ENCODE peak calls at places on chromosomes 13 and 19, in five cellular contexts. X, U, Q, D and C are unnamed samples.
A peak's percentile ranks its signal among the peaks of the same experiment; 100 is the strongest.

GRCh38 chr13:95247857-95248256 is 53.4 kb downstream of the ABCC4 start:
- DNase-seq in X (no peak), U (no peak), Q (no peak), D (no peak), C (no peak)

GRCh38 chr13:91314888-91315287 is 32.6 kb upstream of the MIR17HG start:
- DNase-seq in X (no peak), U (no peak), Q (no peak), D (no peak), C (no peak)

GRCh38 chr19:6413291-6413690 is 11.3 kb downstream of the KHSRP start:
- DNase-seq in X (no peak), U (no peak), Q (no peak), D (no peak), C (no peak)

GRCh38 chr19:29263305-29264080 is 50.5 kb upstream of the UQCRFS1 start:
- DNase-seq in X (peak; percentile 22), U (peak; percentile 35), Q (peak; percentile 78), D (peak; percentile 10), C (peak; percentile 7)

GRCh38 chr13:106471957-106472543 is 63.4 kb downstream of the EFNB2 start:
- DNase-seq in X (peak; percentile 57), U (peak; percentile 96), Q (peak; percentile 41), D (peak; percentile 68), C (peak; percentile 14)

GRCh38 chr19:7736148-7736547 is 4.2 kb upstream of the CLEC4G start:
- DNase-seq in X (no peak), U (no peak), Q (no peak), D (no peak), C (no peak)

GRCh38 chr13:21933001-21933400 is 262.1 kb downstream of the FGF9 start:
- DNase-seq in X (no peak), U (no peak), Q (no peak), D (no peak), C (no peak)

GRCh38 chr13:30551194-30551593 is 66.5 kb upstream of the USPL1 start:
- DNase-seq in X (no peak), U (no peak), Q (no peak), D (peak; percentile 11), C (peak; percentile 16)

GRCh38 chr19:2775556-2776430 is 7.3 kb downstream of the SGTA start:
- DNase-seq in X (peak; percentile 85), U (peak; percentile 39), Q (no peak), D (peak; percentile 24), C (no peak)

GRCh38 chr19:18408053-18408476 is 10.6 kb upstream of the LRRC25 start:
- DNase-seq in X (peak; percentile 8), U (no peak), Q (peak; percentile 74), D (no peak), C (no peak)

GRCh38 chr19:48925240-48925843 is 8.2 kb upstream of the DHDH start:
- DNase-seq in X (no peak), U (peak; percentile 62), Q (no peak), D (no peak), C (no peak)

GRCh38 chr19:17772172-17772571 is 20.9 kb downstream of the FCHO1 start:
- DNase-seq in X (no peak), U (no peak), Q (no peak), D (no peak), C (no peak)

GRCh38 chr19:2888739-2889224 is 11.9 kb upstream of the ZNF57 start:
- DNase-seq in X (no peak), U (no peak), Q (peak; percentile 40), D (no peak), C (no peak)

GRCh38 chr13:113853518-113854237 is 10.2 kb downstream of the GAS6 start:
- DNase-seq in X (peak; percentile 76), U (no peak), Q (no peak), D (no peak), C (no peak)

GRCh38 chr13:28704919-28705318 is 13.9 kb downstream of the SLC46A3 start:
- DNase-seq in X (no peak), U (no peak), Q (no peak), D (no peak), C (no peak)

GRCh38 chr19:44598880-44599279 is 14.5 kb upstream of the IGSF23 start:
- DNase-seq in X (no peak), U (no peak), Q (no peak), D (no peak), C (no peak)

GRCh38 chr19:38706792-38707511 is 37.3 kb downstream of the CAPN12 start:
- DNase-seq in X (no peak), U (peak; percentile 45), Q (no peak), D (no peak), C (no peak)

GRCh38 chr19:35521124-35521743 is 6.9 kb downstream of the SBSN start:
- DNase-seq in X (no peak), U (no peak), Q (no peak), D (no peak), C (no peak)

GRCh38 chr13:65966991-65967451 is 1263.1 kb downstream of the PCDH9 start:
- DNase-seq in X (no peak), U (peak; percentile 55), Q (no peak), D (no peak), C (peak; percentile 36)

GRCh38 chr19:4972509-4973230 is 3.8 kb downstream of the KDM4B start:
- DNase-seq in X (no peak), U (no peak), Q (no peak), D (peak; percentile 59), C (peak; percentile 37)

GRCh38 chr13:82867284-82867683 is 1015.0 kb downstream of the SLITRK1 start:
- DNase-seq in X (no peak), U (no peak), Q (no peak), D (no peak), C (no peak)

GRCh38 chr19:9531933-9532332 is 6.5 kb downstream of the ZNF426 start:
- DNase-seq in X (no peak), U (peak; percentile 12), Q (no peak), D (no peak), C (no peak)

GRCh38 chr19:54188224-54188871 is 1.0 kb downstream of the MBOAT7 start:
- DNase-seq in X (no peak), U (peak; percentile 60), Q (peak; percentile 27), D (peak; percentile 49), C (no peak)

GRCh38 chr19:18586311-18586710 is 2.3 kb upstream of the REX1BD start:
- DNase-seq in X (no peak), U (no peak), Q (no peak), D (no peak), C (no peak)

GRCh38 chr19:51703655-51704515 is 10.8 kb downstream of the SPACA6 start:
- DNase-seq in X (peak; percentile 97), U (peak; percentile 93), Q (peak; percentile 97), D (peak; percentile 92), C (no peak)
- TF ChIP-seq CTCF in X (peak; percentile 10), U (peak; percentile 65), Q (no peak), D (peak; percentile 43), C (peak; percentile 47)

GRCh38 chr13:107678075-107678689 is 537.2 kb downstream of the LIG4 start:
- DNase-seq in X (no peak), U (no peak), Q (no peak), D (no peak), C (no peak)
- TF ChIP-seq CTCF in X (no peak), U (peak; percentile 39), Q (no peak), D (no peak), C (no peak)

DNA sequence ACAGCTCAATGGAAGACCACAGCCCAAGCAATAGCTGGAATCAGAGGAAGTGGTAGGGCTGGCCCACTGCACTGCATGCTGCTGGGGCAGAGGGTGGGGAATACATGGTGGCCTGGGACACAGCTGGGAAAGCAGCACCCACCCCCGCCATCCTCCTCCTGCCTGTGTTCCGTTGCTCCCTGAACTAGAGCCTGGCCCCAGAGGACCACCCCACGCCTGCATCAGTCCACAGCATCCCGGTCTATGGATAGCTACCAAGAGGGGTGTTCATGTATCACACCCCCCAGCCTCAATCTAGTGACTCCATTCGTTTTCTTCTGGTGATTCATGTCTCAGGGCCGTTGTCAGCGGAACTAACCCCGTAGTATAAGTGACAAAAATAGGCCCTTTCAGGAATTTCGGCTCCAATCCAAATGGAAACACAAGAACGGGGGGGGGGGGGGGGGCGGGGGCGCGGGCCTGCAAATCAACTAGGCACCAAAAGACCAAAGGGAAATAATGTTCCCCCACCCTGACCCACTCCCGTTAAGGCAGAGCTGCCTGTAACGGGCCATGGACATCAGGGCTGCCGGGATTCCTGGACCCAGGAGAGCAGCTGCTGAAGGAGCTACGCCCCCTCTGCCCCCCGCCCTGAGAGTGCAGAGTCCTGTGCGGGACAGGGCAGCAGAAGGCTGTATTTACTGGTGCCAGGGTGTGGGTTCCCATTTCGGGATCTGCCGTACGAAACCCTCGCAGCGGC is 18.9 kb upstream of the EPHX3 start:
- DNase-seq in X (peak; percentile 76), U (peak; percentile 86), Q (no peak), D (peak; percentile 68), C (no peak)
- TF ChIP-seq CTCF in X (no peak), U (no peak), Q (no peak), D (no peak), C (no peak)

GRCh38 chr13:26254583-26255102 is 714 bp downstream of the CDK8 start:
- DNase-seq in X (peak; percentile 44), U (peak; percentile 10), Q (peak; percentile 54), D (peak; percentile 14), C (no peak)
- TF ChIP-seq CTCF in X (no peak), U (no peak), Q (no peak), D (no peak), C (no peak)

DNA sequence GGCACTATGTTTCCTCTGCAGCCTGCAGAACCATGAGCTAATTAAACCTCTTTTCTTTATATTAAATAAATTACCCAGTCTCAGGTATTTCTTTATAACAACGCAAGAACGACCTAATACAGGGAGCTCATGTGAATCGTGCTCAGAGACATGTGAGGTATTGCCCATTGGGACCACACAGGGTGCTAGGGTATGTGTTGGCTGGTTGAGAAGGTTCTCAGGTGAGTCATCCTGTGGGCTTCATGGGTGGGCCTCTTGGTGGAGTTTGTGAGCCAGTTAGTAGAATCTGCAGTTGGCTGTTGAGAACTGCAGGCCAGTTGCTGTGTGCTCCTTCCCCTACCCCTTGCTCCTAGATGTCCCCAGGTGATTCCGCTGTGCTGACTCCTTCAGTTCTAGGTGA is 163.0 kb downstream of the HS6ST3 start:
- DNase-seq in X (no peak), U (no peak), Q (no peak), D (no peak), C (no peak)
- TF ChIP-seq CTCF in X (no peak), U (no peak), Q (no peak), D (no peak), C (no peak)

DNA sequence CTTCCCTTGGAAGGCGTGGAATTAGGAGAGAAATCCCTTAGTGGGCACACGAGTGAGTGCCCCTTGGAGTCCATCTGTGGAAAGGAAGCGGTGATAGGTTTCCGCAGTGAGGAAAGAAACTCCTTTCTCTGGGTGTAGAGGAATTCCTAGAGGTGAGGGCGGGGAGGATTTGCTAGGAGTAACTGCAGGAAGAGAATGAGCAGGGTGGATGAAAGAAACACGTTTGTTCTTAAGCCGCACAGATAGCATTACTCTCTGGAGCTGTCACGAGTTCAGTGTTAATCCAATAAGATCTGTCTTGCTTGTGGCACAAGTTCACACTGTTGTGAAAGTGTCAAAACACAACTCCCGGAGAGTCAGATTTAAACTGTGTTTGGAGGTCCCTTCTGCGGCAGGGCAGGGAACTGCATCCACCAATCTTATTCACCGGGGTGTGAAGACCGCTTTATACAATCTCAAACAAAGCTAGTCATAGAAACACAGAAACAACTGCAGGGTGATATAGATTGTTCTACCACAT is 1.2 kb downstream of the KL start:
- DNase-seq in X (peak; percentile 62), U (no peak), Q (peak; percentile 34), D (no peak), C (no peak)
- TF ChIP-seq CTCF in X (peak; percentile 49), U (peak; percentile 64), Q (peak; percentile 35), D (peak; percentile 5), C (no peak)

DNA sequence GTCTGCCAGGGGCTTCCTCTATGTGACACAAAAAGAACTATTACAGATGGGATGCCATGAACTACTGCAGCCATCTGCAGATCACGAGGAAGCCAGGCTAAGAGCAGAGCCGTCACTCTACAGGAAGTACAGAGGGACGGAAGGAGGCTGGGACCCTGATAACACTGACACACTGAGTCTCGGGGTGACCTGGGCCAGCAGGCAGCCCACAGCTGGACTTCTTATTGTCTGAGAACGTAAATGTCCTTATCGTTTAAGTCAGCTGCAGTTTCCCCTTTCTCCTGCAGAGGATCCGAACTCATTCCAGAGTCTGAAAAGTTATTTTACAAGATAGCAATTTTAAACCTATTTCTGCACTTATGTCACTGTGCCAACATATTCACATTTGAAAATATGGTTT is 20.7 kb downstream of the PARP4 start:
- DNase-seq in X (no peak), U (peak; percentile 6), Q (no peak), D (no peak), C (no peak)
- TF ChIP-seq CTCF in X (no peak), U (peak; percentile 35), Q (no peak), D (peak; percentile 8), C (no peak)